ENCODE peak calls at places on chromosomes 4 and X, in eight cellular contexts. One of them, this sample, is unnamed.

GRCh38 chrX:134999469-134999868 is 8.7 kb downstream of the SMIM10 start:
- DNase-seq in type B pancreatic cell: no peak
- DNase-seq in MM.1S: peak
- DNase-seq in NCI-H187: no peak
- DNase-seq in skeletal muscle cell: peak
- DNase-seq in T-helper 17 cell: no peak
- DNase-seq in NCI-H2081 treated with DMSO at 0.1 percent for 48 hours: no peak
- DNase-seq in T follicular helper cell: no peak
- DNase-seq in this sample: no peak

GRCh38 chr4:80113615-80114014 is 40.6 kb upstream of the ANTXR2 start:
- DNase-seq in T follicular helper cell: no peak
- DNase-seq in type B pancreatic cell: no peak
- DNase-seq in skeletal muscle cell: no peak
- DNase-seq in T-helper 17 cell: no peak
- DNase-seq in MM.1S: no peak
- DNase-seq in NCI-H187: no peak
- DNase-seq in NCI-H2081 treated with DMSO at 0.1 percent for 48 hours: no peak
- DNase-seq in this sample: no peak

GRCh38 chr4:154511990-154512389 is 20.4 kb upstream of the DCHS2 start:
- DNase-seq in T-helper 17 cell: no peak
- DNase-seq in NCI-H2081 treated with DMSO at 0.1 percent for 48 hours: no peak
- DNase-seq in MM.1S: no peak
- DNase-seq in skeletal muscle cell: no peak
- DNase-seq in T follicular helper cell: no peak
- DNase-seq in type B pancreatic cell: no peak
- DNase-seq in NCI-H187: no peak
- DNase-seq in this sample: no peak

GRCh38 chrX:24332868-24333267 is 19.0 kb upstream of the SUPT20HL2 start:
- DNase-seq in T follicular helper cell: no peak
- DNase-seq in skeletal muscle cell: no peak
- DNase-seq in NCI-H2081 treated with DMSO at 0.1 percent for 48 hours: no peak
- DNase-seq in T-helper 17 cell: no peak
- DNase-seq in MM.1S: no peak
- DNase-seq in NCI-H187: no peak
- DNase-seq in type B pancreatic cell: no peak
- DNase-seq in this sample: no peak

GRCh38 chrX:138711399-138712347 is at the start of gene FGF13:
- DNase-seq in T-helper 17 cell: no peak
- DNase-seq in NCI-H2081 treated with DMSO at 0.1 percent for 48 hours: no peak
- DNase-seq in T follicular helper cell: no peak
- DNase-seq in NCI-H187: no peak
- DNase-seq in type B pancreatic cell: no peak
- DNase-seq in MM.1S: peak
- DNase-seq in skeletal muscle cell: no peak
- DNase-seq in this sample: no peak

GRCh38 chrX:8868070-8868795 is 67.0 kb upstream of the FAM9A start:
- DNase-seq in T follicular helper cell: no peak
- DNase-seq in NCI-H2081 treated with DMSO at 0.1 percent for 48 hours: no peak
- DNase-seq in skeletal muscle cell: peak
- DNase-seq in MM.1S: no peak
- DNase-seq in NCI-H187: no peak
- DNase-seq in type B pancreatic cell: no peak
- DNase-seq in T-helper 17 cell: no peak
- DNase-seq in this sample: no peak

GRCh38 chr4:38028556-38028955 is 68.4 kb downstream of the PTTG2 start:
- DNase-seq in MM.1S: no peak
- DNase-seq in NCI-H2081 treated with DMSO at 0.1 percent for 48 hours: no peak
- DNase-seq in type B pancreatic cell: no peak
- DNase-seq in skeletal muscle cell: no peak
- DNase-seq in T-helper 17 cell: no peak
- DNase-seq in T follicular helper cell: no peak
- DNase-seq in NCI-H187: no peak
- DNase-seq in this sample: no peak

GRCh38 chr4:102543030-102543505 is 41.9 kb downstream of the NFKB1 start:
- DNase-seq in NCI-H187: no peak
- DNase-seq in type B pancreatic cell: no peak
- DNase-seq in T-helper 17 cell: no peak
- DNase-seq in skeletal muscle cell: no peak
- DNase-seq in NCI-H2081 treated with DMSO at 0.1 percent for 48 hours: no peak
- DNase-seq in T follicular helper cell: no peak
- DNase-seq in MM.1S: peak
- DNase-seq in this sample: no peak

GRCh38 chrX:120308959-120309872 is 2.0 kb downstream of the TMEM255A start:
- DNase-seq in T-helper 17 cell: peak
- DNase-seq in NCI-H2081 treated with DMSO at 0.1 percent for 48 hours: no peak
- DNase-seq in NCI-H187: peak
- DNase-seq in MM.1S: peak
- DNase-seq in type B pancreatic cell: peak
- DNase-seq in skeletal muscle cell: peak
- DNase-seq in T follicular helper cell: peak
- DNase-seq in this sample: peak

GRCh38 chr4:174669278-174669677 is 147.0 kb upstream of the HPGD start:
- DNase-seq in NCI-H187: no peak
- DNase-seq in T follicular helper cell: no peak
- DNase-seq in skeletal muscle cell: peak
- DNase-seq in NCI-H2081 treated with DMSO at 0.1 percent for 48 hours: no peak
- DNase-seq in T-helper 17 cell: no peak
- DNase-seq in MM.1S: no peak
- DNase-seq in type B pancreatic cell: no peak
- DNase-seq in this sample: no peak

This sample was measured in T-helper 22 cell.